ENCODE peak calls at places on chromosomes 7 and 10, in four cellular contexts. L is PC-3, I is K562, R is trophoblast cell. O is an unnamed sample.
A peak's percentile ranks its signal among the peaks of the same experiment; 100 is the strongest.

GRCh38 chr7:29878081-29878688 is 71.9 kb downstream of the WIPF3 start:
- DNase-seq in R (peak; percentile 66), L (peak; percentile 76), I (peak; percentile 31), O (peak; percentile 59)

GRCh38 chr7:70325509-70326101 is 727.3 kb downstream of the AUTS2 start:
- DNase-seq in L (no peak), R (no peak), I (peak; percentile 14), O (no peak)

GRCh38 chr7:24715171-24715570 is 42.1 kb downstream of the GSDME start:
- DNase-seq in I (no peak), L (no peak), R (no peak), O (no peak)

GRCh38 chr10:91389636-91390512 is 20.3 kb upstream of the HECTD2 start:
- DNase-seq in I (peak; percentile 22), L (peak; percentile 71), R (peak; percentile 84), O (no peak)

GRCh38 chr10:98694014-98694413 is 247.3 kb upstream of the HPS1 start:
- DNase-seq in I (no peak), L (no peak), R (no peak), O (no peak)

GRCh38 chr10:84314269-84314668 is 14.1 kb upstream of the CCSER2 start:
- DNase-seq in L (no peak), R (no peak), I (no peak), O (no peak)

GRCh38 chr7:18064242-18064838 is 36.7 kb upstream of the PRPS1L1 start:
- DNase-seq in I (peak; percentile 25), R (peak; percentile 82), L (peak; percentile 77), O (no peak)

GRCh38 chr10:114694735-114695134 is 36.7 kb upstream of the ABLIM1 start:
- DNase-seq in I (peak; percentile 36), R (peak; percentile 68), L (peak; percentile 26), O (no peak)

GRCh38 chr7:144513332-144513731 is 109.8 kb upstream of the NOBOX start:
- DNase-seq in L (peak; percentile 40), I (no peak), R (peak; percentile 29), O (no peak)

GRCh38 chr7:8590791-8591190 is 157.4 kb downstream of the NXPH1 start:
- DNase-seq in I (no peak), L (no peak), R (no peak), O (no peak)

GRCh38 chr7:151738925-151739324 is 138.0 kb downstream of the PRKAG2 start:
- DNase-seq in R (no peak), I (no peak), L (no peak), O (no peak)

GRCh38 chr7:151735854-151736402 is 141.0 kb downstream of the PRKAG2 start:
- DNase-seq in I (no peak), R (peak; percentile 50), L (no peak), O (no peak)

GRCh38 chr7:151732834-151733585 is 143.9 kb downstream of the PRKAG2 start:
- DNase-seq in I (no peak), L (no peak), R (peak; percentile 16), O (no peak)

GRCh38 chr7:151735186-151735853 is 141.6 kb downstream of the PRKAG2 start:
- DNase-seq in R (no peak), I (no peak), L (no peak), O (no peak)

DNA sequence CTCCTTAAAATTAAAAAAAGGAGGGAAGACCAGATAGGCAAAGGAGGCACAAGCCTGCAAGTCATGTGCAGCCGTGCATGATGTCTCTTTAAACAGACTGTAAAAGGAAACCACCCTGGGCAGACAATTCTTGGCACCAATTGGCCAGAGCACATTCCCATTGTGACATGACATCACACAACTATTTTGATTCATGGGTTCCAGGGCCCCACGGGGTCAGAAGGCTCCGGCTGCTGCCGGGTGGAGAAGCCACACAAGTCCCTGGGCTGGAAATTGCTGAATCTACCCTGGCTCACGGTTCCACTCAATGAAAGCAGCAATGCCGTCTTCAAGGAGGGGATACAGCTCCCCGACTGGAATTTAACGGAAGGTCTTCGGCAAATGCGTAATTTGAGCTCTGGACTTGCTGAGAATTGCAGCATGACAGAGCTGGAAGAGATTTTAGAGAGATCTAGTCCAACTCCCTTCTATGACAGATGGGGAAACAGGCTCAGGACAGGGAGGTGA is 140.5 kb downstream of the PRKAG2 start:
- DNase-seq in I (no peak), R (peak; percentile 58), L (peak; percentile 81), O (peak; percentile 94)
- H3K4me3 ChIP-seq in I (no peak overlapping the region), R (no peak overlapping the region), L (peak overlapping the region; percentile 12), O (peak overlapping the region; percentile 26)

GRCh38 chr7:50304911-50305621 is 550 bp downstream of the IKZF1 start:
- DNase-seq in R (no peak), I (no peak), L (no peak), O (no peak)

GRCh38 chr7:50305697-50306300 is 1.3 kb downstream of the IKZF1 start:
- DNase-seq in R (no peak), I (no peak), L (no peak), O (no peak)

GRCh38 chr7:50307368-50308012 is 3.0 kb downstream of the IKZF1 start:
- DNase-seq in L (no peak), I (peak; percentile 45), R (no peak), O (no peak)

GRCh38 chr7:50308301-50309129 is 4.0 kb downstream of the IKZF1 start:
- DNase-seq in L (no peak), R (no peak), I (peak; percentile 41), O (no peak)

GRCh38 chr7:50306491-50307367 is 2.2 kb downstream of the IKZF1 start:
- DNase-seq in R (no peak), I (no peak), L (no peak), O (no peak)
- H3K4me3 ChIP-seq in R (no peak overlapping the region), I (peak overlapping the region; percentile 70), L (no peak overlapping the region), O (no peak overlapping the region)

GRCh38 chr10:78843495-78843894 is 225.3 kb upstream of the ZMIZ1 start:
- DNase-seq in L (peak; percentile 61), R (no peak), I (no peak), O (peak; percentile 50)
- H3K4me3 ChIP-seq in L (no peak overlapping the region), R (no peak overlapping the region), I (no peak overlapping the region), O (no peak overlapping the region)

GRCh38 chr10:71638087-71638576 is 81.4 kb downstream of the C10orf105 start:
- DNase-seq in I (peak; percentile 67), R (peak; percentile 93), L (peak; percentile 13), O (peak; percentile 27)

GRCh38 chr10:71639412-71639719 is 80.2 kb downstream of the C10orf105 start:
- DNase-seq in I (no peak), R (no peak), L (no peak), O (no peak)

GRCh38 chr10:71637305-71637704 is 82.3 kb downstream of the C10orf105 start:
- DNase-seq in I (no peak), L (no peak), R (no peak), O (no peak)

GRCh38 chr10:71636588-71636987 is 83.0 kb downstream of the C10orf105 start:
- DNase-seq in L (no peak), I (no peak), R (no peak), O (no peak)

GRCh38 chr10:71638577-71639411 is 80.8 kb downstream of the C10orf105 start:
- DNase-seq in R (no peak), L (no peak), I (peak; percentile 97), O (no peak)
- H3K4me3 ChIP-seq in R (no peak overlapping the region), L (no peak overlapping the region), I (no peak overlapping the region), O (no peak overlapping the region)

GRCh38 chr10:125785831-125786230 is 10.2 kb upstream of the MMP21 start:
- DNase-seq in R (no peak), I (no peak), L (no peak), O (no peak)
- H3K4me3 ChIP-seq in R (no peak overlapping the region), I (no peak overlapping the region), L (no peak overlapping the region), O (no peak overlapping the region)

GRCh38 chr10:93061594-93062498 is 1.2 kb downstream of the CYP26C1 start:
- DNase-seq in I (no peak), L (no peak), R (peak; percentile 59), O (no peak)
- H3K4me3 ChIP-seq in I (no peak overlapping the region), L (no peak overlapping the region), R (peak overlapping the region; percentile 11), O (no peak overlapping the region)

DNA sequence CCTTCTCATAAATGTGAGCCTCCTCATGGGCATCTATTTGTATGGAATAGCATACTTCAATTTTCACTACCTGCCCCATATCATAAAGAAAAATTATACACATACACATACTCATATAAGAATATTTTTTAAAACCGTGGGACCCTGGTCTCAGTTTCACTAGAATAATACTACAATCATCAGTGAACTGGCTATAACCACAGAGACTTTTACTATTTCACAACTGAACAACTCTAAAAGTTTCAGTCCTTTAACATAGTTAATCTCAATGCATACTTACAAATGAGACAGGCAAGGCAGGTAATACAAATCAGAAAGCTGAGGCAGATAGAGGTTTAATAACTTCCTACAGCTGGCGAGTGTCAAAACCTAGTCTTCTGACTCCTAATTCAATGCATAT is 83.1 kb downstream of the LRRN3 start:
- DNase-seq in I (no peak), L (no peak), R (no peak), O (no peak)
- H3K4me3 ChIP-seq in I (no peak overlapping the region), L (no peak overlapping the region), R (no peak overlapping the region), O (no peak overlapping the region)

GRCh38 chr7:22579961-22580360 is 80.0 kb upstream of the STEAP1B start:
- DNase-seq in R (no peak), I (no peak), L (no peak), O (no peak)

GRCh38 chr7:22574756-22575517 is 74.9 kb upstream of the STEAP1B start:
- DNase-seq in L (peak; percentile 10), I (no peak), R (peak; percentile 84), O (peak; percentile 62)

GRCh38 chr7:22578048-22578770 is 78.2 kb upstream of the STEAP1B start:
- DNase-seq in R (peak; percentile 94), I (no peak), L (peak; percentile 76), O (no peak)

GRCh38 chr7:22581099-22581498 is 81.1 kb upstream of the STEAP1B start:
- DNase-seq in R (no peak), L (no peak), I (no peak), O (no peak)

DNA sequence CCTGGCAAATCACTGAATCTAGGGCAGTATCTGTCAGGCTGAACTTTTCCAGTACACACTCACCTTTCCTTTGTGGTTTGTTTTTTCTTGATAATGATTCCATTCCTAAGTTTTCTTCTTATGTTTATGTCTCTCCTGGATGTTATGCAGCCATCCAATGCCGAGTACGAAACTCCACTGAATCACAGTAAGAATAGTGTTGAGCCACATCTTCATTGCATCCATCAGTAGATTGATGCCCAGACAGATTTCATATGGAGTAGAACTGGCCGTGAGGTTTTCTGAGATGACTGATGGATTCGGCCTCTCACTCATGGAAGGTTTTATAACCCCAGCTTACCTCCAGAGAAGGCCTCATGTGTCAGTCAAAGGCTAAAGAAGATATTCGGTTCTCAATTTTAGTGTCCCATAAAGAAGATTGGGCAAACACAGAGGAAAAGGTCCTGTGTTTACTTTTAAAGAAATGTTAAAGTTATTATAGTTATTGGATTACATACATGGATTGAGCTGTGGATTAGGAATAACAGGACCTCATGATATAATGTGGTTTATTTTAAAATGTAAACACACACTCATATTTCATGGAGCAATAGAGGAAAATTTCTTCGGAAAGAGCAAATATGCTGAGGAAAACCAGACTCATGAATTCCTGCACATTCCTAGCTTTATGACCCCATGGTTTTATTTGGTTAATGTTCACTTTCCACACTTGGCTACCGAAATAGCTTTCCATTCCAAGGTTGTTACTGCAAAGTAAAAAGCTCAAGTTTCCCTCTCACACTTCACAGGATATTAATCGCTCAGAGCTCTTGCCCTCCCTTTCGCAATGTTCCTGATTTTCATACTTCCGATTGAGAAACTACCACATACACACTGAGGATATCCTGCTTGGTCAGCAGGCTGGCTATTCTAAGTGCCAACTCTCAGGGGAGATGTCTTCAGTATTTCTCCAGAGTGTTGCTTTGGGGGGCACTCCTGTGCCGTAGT is 77.2 kb upstream of the STEAP1B start:
- DNase-seq in L (peak; percentile 93), I (no peak), R (peak; percentile 88), O (peak; percentile 54)
- H3K4me3 ChIP-seq in L (peak overlapping the region; percentile 24), I (no peak overlapping the region), R (no peak overlapping the region), O (peak overlapping the region; percentile 19)